ENCODE peak calls at places on chromosomes 6 and 20, in five cellular contexts. One of them, this sample, is unnamed.

GRCh38 chr20:51318058-51318960 is 224.2 kb downstream of the NFATC2 start:
- DNase-seq in lung: peak
- DNase-seq in pancreas: peak
- DNase-seq in neural progenitor cell: peak
- DNase-seq in heart right ventricle: peak
- DNase-seq in this sample: no peak

GRCh38 chr20:10781526-10781925 is 107.7 kb upstream of the JAG1 start:
- DNase-seq in lung: no peak
- DNase-seq in pancreas: no peak
- DNase-seq in neural progenitor cell: no peak
- DNase-seq in heart right ventricle: no peak
- DNase-seq in this sample: no peak

GRCh38 chr6:3956054-3956453 is 106.9 kb downstream of the FAM50B start:
- DNase-seq in lung: no peak
- DNase-seq in pancreas: peak
- DNase-seq in neural progenitor cell: no peak
- DNase-seq in heart right ventricle: no peak
- DNase-seq in this sample: no peak

GRCh38 chr6:144343736-144344428 is 58.7 kb downstream of the UTRN start:
- DNase-seq in lung: no peak
- DNase-seq in pancreas: no peak
- DNase-seq in neural progenitor cell: no peak
- DNase-seq in heart right ventricle: peak
- DNase-seq in this sample: no peak

GRCh38 chr6:3751019-3751729 is at the start of gene PXDC1:
- DNase-seq in lung: no peak
- DNase-seq in pancreas: peak
- DNase-seq in neural progenitor cell: peak
- DNase-seq in heart right ventricle: no peak
- DNase-seq in this sample: no peak

GRCh38 chr6:135922170-135922569 is 70.7 kb downstream of the PDE7B start:
- DNase-seq in lung: no peak
- DNase-seq in pancreas: no peak
- DNase-seq in neural progenitor cell: no peak
- DNase-seq in heart right ventricle: peak
- DNase-seq in this sample: peak

GRCh38 chr6:125377621-125378020 is 75.9 kb upstream of the HDDC2 start:
- DNase-seq in lung: no peak
- DNase-seq in pancreas: no peak
- DNase-seq in neural progenitor cell: no peak
- DNase-seq in heart right ventricle: no peak
- DNase-seq in this sample: peak

GRCh38 chr6:45566882-45567281 is 189.1 kb upstream of the SUPT3H start:
- DNase-seq in lung: no peak
- DNase-seq in pancreas: no peak
- DNase-seq in neural progenitor cell: peak
- DNase-seq in heart right ventricle: no peak
- DNase-seq in this sample: peak

GRCh38 chr20:16537918-16538317 is 35.3 kb downstream of the KIF16B start:
- DNase-seq in lung: no peak
- DNase-seq in pancreas: no peak
- DNase-seq in neural progenitor cell: no peak
- DNase-seq in heart right ventricle: no peak
- DNase-seq in this sample: no peak

GRCh38 chr6:166435574-166435973 is 52.8 kb upstream of the MPC1 start:
- DNase-seq in lung: no peak
- DNase-seq in pancreas: no peak
- DNase-seq in neural progenitor cell: no peak
- DNase-seq in heart right ventricle: peak
- DNase-seq in this sample: no peak

GRCh38 chr6:92577077-92577719 is 842.2 kb downstream of the EPHA7 start:
- DNase-seq in lung: no peak
- DNase-seq in pancreas: no peak
- DNase-seq in neural progenitor cell: peak
- DNase-seq in heart right ventricle: no peak
- DNase-seq in this sample: peak

GRCh38 chr6:108862479-108863191 is 14.4 kb downstream of the ARMC2 start:
- DNase-seq in lung: no peak
- DNase-seq in pancreas: no peak
- DNase-seq in neural progenitor cell: no peak
- DNase-seq in heart right ventricle: no peak
- DNase-seq in this sample: no peak

GRCh38 chr6:158923801-158924498 is 76.1 kb downstream of the RSPH3 start:
- DNase-seq in lung: no peak
- DNase-seq in pancreas: no peak
- DNase-seq in neural progenitor cell: no peak
- DNase-seq in heart right ventricle: no peak
- DNase-seq in this sample: no peak

GRCh38 chr20:56371977-56372376 is 13.2 kb downstream of the FAM210B start:
- DNase-seq in lung: no peak
- DNase-seq in pancreas: no peak
- DNase-seq in neural progenitor cell: no peak
- DNase-seq in heart right ventricle: no peak
- DNase-seq in this sample: no peak

GRCh38 chr20:37295001-37295400 is 5.5 kb downstream of the MANBAL start:
- DNase-seq in lung: no peak
- DNase-seq in pancreas: no peak
- DNase-seq in neural progenitor cell: no peak
- DNase-seq in heart right ventricle: no peak
- DNase-seq in this sample: peak

GRCh38 chr6:107489636-107490567 is at the start of gene SOBP:
- DNase-seq in lung: peak
- DNase-seq in pancreas: peak
- DNase-seq in neural progenitor cell: peak
- DNase-seq in heart right ventricle: peak
- DNase-seq in this sample: no peak

GRCh38 chr6:99521557-99522286 is 6.5 kb upstream of the USP45 start:
- DNase-seq in lung: peak
- DNase-seq in pancreas: no peak
- DNase-seq in neural progenitor cell: peak
- DNase-seq in heart right ventricle: no peak
- DNase-seq in this sample: no peak

GRCh38 chr6:111354751-111355150 is 128.3 kb downstream of the REV3L start:
- DNase-seq in lung: no peak
- DNase-seq in pancreas: no peak
- DNase-seq in neural progenitor cell: no peak
- DNase-seq in heart right ventricle: no peak
- DNase-seq in this sample: no peak

GRCh38 chr6:137290601-137291261 is 71.5 kb upstream of the IFNGR1 start:
- DNase-seq in lung: no peak
- DNase-seq in pancreas: no peak
- DNase-seq in neural progenitor cell: no peak
- DNase-seq in heart right ventricle: no peak
- DNase-seq in this sample: no peak

GRCh38 chr20:44040202-44040915 is 125.7 kb downstream of the TOX2 start:
- DNase-seq in lung: no peak
- DNase-seq in pancreas: no peak
- DNase-seq in neural progenitor cell: no peak
- DNase-seq in heart right ventricle: no peak
- DNase-seq in this sample: no peak

GRCh38 chr6:89313006-89313405 is 2.1 kb downstream of the GABRR2 start:
- DNase-seq in lung: no peak
- DNase-seq in pancreas: no peak
- DNase-seq in neural progenitor cell: no peak
- DNase-seq in heart right ventricle: peak
- DNase-seq in this sample: peak

GRCh38 chr6:152265651-152266050 is 371.5 kb downstream of the SYNE1 start:
- DNase-seq in lung: no peak
- DNase-seq in pancreas: no peak
- DNase-seq in neural progenitor cell: no peak
- DNase-seq in heart right ventricle: no peak
- DNase-seq in this sample: no peak

GRCh38 chr6:68087399-68088133 is 547.5 kb upstream of the ADGRB3 start:
- DNase-seq in lung: no peak
- DNase-seq in pancreas: no peak
- DNase-seq in neural progenitor cell: no peak
- DNase-seq in heart right ventricle: no peak
- DNase-seq in this sample: no peak

GRCh38 chr6:110853754-110854477 is 20.7 kb upstream of the AMD1 start:
- DNase-seq in lung: peak
- DNase-seq in pancreas: no peak
- DNase-seq in neural progenitor cell: no peak
- DNase-seq in heart right ventricle: no peak
- DNase-seq in this sample: no peak

GRCh38 chr6:13318821-13319220 is 9.5 kb downstream of the TBC1D7 start:
- DNase-seq in lung: no peak
- DNase-seq in pancreas: no peak
- DNase-seq in neural progenitor cell: no peak
- DNase-seq in heart right ventricle: no peak
- DNase-seq in this sample: no peak

GRCh38 chr6:159788757-159789376 is 535 bp downstream of the TCP1 start:
- DNase-seq in lung: no peak
- DNase-seq in pancreas: peak
- DNase-seq in neural progenitor cell: peak
- DNase-seq in heart right ventricle: peak
- DNase-seq in this sample: no peak

GRCh38 chr20:32470025-32470861 is 112.1 kb downstream of the ASXL1 start:
- DNase-seq in lung: peak
- DNase-seq in pancreas: peak
- DNase-seq in neural progenitor cell: peak
- DNase-seq in heart right ventricle: peak
- DNase-seq in this sample: no peak

GRCh38 chr6:41236276-41236675 is 8.1 kb downstream of the TREML4 start:
- DNase-seq in lung: no peak
- DNase-seq in pancreas: no peak
- DNase-seq in neural progenitor cell: no peak
- DNase-seq in heart right ventricle: no peak
- DNase-seq in this sample: no peak

GRCh38 chr20:45268531-45268930 is 14.2 kb upstream of the SLPI start:
- DNase-seq in lung: no peak
- DNase-seq in pancreas: no peak
- DNase-seq in neural progenitor cell: no peak
- DNase-seq in heart right ventricle: no peak
- DNase-seq in this sample: no peak

GRCh38 chr6:154613137-154613676 is 102.7 kb upstream of the CNKSR3 start:
- DNase-seq in lung: no peak
- DNase-seq in pancreas: no peak
- DNase-seq in neural progenitor cell: no peak
- DNase-seq in heart right ventricle: no peak
- DNase-seq in this sample: peak

GRCh38 chr6:166151798-166152197 is 15.9 kb downstream of the TBXT start:
- DNase-seq in lung: no peak
- DNase-seq in pancreas: no peak
- DNase-seq in neural progenitor cell: no peak
- DNase-seq in heart right ventricle: no peak
- DNase-seq in this sample: no peak

GRCh38 chr6:82040405-82041221 is 206.9 kb downstream of the IBTK start:
- DNase-seq in lung: no peak
- DNase-seq in pancreas: peak
- DNase-seq in neural progenitor cell: peak
- DNase-seq in heart right ventricle: peak
- DNase-seq in this sample: peak
- TF ChIP-seq CTCF in lung: peak
- TF ChIP-seq CTCF in pancreas: peak
- TF ChIP-seq CTCF in neural progenitor cell: peak
- TF ChIP-seq CTCF in heart right ventricle: peak
- TF ChIP-seq CTCF in this sample: peak

GRCh38 chr6:163418273-163419029 is 3.9 kb downstream of the QKI start:
- DNase-seq in lung: no peak
- DNase-seq in pancreas: no peak
- DNase-seq in neural progenitor cell: no peak
- DNase-seq in heart right ventricle: no peak
- DNase-seq in this sample: no peak

GRCh38 chr6:163416380-163416629 is 1.8 kb downstream of the QKI start:
- DNase-seq in lung: no peak
- DNase-seq in pancreas: no peak
- DNase-seq in neural progenitor cell: no peak
- DNase-seq in heart right ventricle: no peak
- DNase-seq in this sample: no peak

GRCh38 chr6:163415620-163416379 is 1.3 kb downstream of the QKI start:
- DNase-seq in lung: peak
- DNase-seq in pancreas: peak
- DNase-seq in neural progenitor cell: peak
- DNase-seq in heart right ventricle: peak
- DNase-seq in this sample: no peak

GRCh38 chr6:163416640-163417253 is 2.2 kb downstream of the QKI start:
- DNase-seq in lung: peak
- DNase-seq in pancreas: peak
- DNase-seq in neural progenitor cell: peak
- DNase-seq in heart right ventricle: peak
- DNase-seq in this sample: peak

GRCh38 chr6:163417595-163417994 is 3.1 kb downstream of the QKI start:
- DNase-seq in lung: no peak
- DNase-seq in pancreas: no peak
- DNase-seq in neural progenitor cell: no peak
- DNase-seq in heart right ventricle: no peak
- DNase-seq in this sample: no peak
- H3K4me3 ChIP-seq in lung: no peak
- H3K4me3 ChIP-seq in pancreas: peak
- H3K4me3 ChIP-seq in neural progenitor cell: peak
- H3K4me3 ChIP-seq in heart right ventricle: peak
- H3K4me3 ChIP-seq in this sample: peak

GRCh38 chr6:25267662-25268061 is 11.5 kb upstream of the CARMIL1 start:
- DNase-seq in lung: no peak
- DNase-seq in pancreas: no peak
- DNase-seq in neural progenitor cell: no peak
- DNase-seq in heart right ventricle: no peak
- DNase-seq in this sample: no peak
- TF ChIP-seq CTCF in lung: no peak
- TF ChIP-seq CTCF in pancreas: no peak
- TF ChIP-seq CTCF in neural progenitor cell: no peak
- TF ChIP-seq CTCF in heart right ventricle: no peak
- TF ChIP-seq CTCF in this sample: no peak

GRCh38 chr6:118710616-118711015 is 59.2 kb upstream of the CEP85L start:
- DNase-seq in lung: no peak
- DNase-seq in pancreas: no peak
- DNase-seq in neural progenitor cell: no peak
- DNase-seq in heart right ventricle: no peak
- DNase-seq in this sample: no peak

GRCh38 chr6:118708055-118708454 is 56.7 kb upstream of the CEP85L start:
- DNase-seq in lung: no peak
- DNase-seq in pancreas: no peak
- DNase-seq in neural progenitor cell: no peak
- DNase-seq in heart right ventricle: no peak
- DNase-seq in this sample: no peak

GRCh38 chr6:118708736-118709135 is 57.3 kb upstream of the CEP85L start:
- DNase-seq in lung: no peak
- DNase-seq in pancreas: no peak
- DNase-seq in neural progenitor cell: no peak
- DNase-seq in heart right ventricle: no peak
- DNase-seq in this sample: no peak

GRCh38 chr6:118712955-118713354 is 61.6 kb upstream of the CEP85L start:
- DNase-seq in lung: no peak
- DNase-seq in pancreas: no peak
- DNase-seq in neural progenitor cell: no peak
- DNase-seq in heart right ventricle: no peak
- DNase-seq in this sample: no peak

DNA sequence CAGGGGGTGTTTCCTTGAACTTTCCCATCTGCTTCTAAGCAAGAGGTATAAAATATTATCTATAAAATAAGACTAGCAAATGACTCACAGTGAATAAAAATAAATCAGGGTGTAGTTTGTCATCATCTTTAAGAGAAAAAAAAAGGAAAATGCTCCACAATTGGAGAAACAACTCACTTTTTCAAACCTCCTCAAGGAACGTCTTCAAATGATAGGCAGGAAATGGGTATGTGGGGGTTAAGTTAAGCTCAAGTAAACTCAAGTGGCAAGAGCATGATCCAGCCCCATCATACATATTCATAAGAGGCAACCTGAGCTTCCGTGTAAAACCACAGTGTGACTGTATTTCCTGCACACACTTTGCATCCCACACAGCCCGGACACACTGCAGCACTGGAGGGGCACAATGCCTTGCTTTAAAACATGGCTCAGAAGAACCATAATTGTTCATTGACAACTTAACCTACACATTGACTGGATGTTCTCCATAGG is 58.5 kb upstream of the CEP85L start:
- DNase-seq in lung: peak
- DNase-seq in pancreas: no peak
- DNase-seq in neural progenitor cell: no peak
- DNase-seq in heart right ventricle: no peak
- DNase-seq in this sample: peak
- H3K4me3 ChIP-seq in lung: no peak
- H3K4me3 ChIP-seq in pancreas: no peak
- H3K4me3 ChIP-seq in neural progenitor cell: no peak
- H3K4me3 ChIP-seq in heart right ventricle: peak
- H3K4me3 ChIP-seq in this sample: peak

This sample was measured in astrocyte of the cerebellum.